ENCODE peak calls at places on chromosomes 7 and 10, in seven cellular contexts. One of them, this sample, is unnamed.

GRCh38 chr7:38315410-38315809 is 42.0 kb upstream of the TARP start:
- DNase-seq in HepG2: no peak
- DNase-seq in SK-N-SH: no peak
- DNase-seq in HCT116: no peak
- DNase-seq in GM12878: no peak
- DNase-seq in K562: no peak
- DNase-seq in H1: no peak
- DNase-seq in this sample: no peak

GRCh38 chr10:48684463-48684791 is 246 bp upstream of the WDFY4 start:
- DNase-seq in HCT116: no peak
- DNase-seq in SK-N-SH: no peak
- DNase-seq in K562: no peak
- DNase-seq in GM12878: no peak
- DNase-seq in HepG2: no peak
- DNase-seq in H1: peak; percentile 22
- DNase-seq in this sample: no peak

GRCh38 chr10:82813856-82814255 is 938.9 kb downstream of the NRG3 start:
- DNase-seq in HepG2: peak; percentile 2
- DNase-seq in GM12878: no peak
- DNase-seq in K562: no peak
- DNase-seq in HCT116: no peak
- DNase-seq in SK-N-SH: no peak
- DNase-seq in H1: no peak
- DNase-seq in this sample: no peak

GRCh38 chr10:23461557-23461956 is 22.7 kb downstream of the OTUD1 start:
- DNase-seq in K562: no peak
- DNase-seq in H1: no peak
- DNase-seq in SK-N-SH: no peak
- DNase-seq in HepG2: peak; percentile 84
- DNase-seq in HCT116: no peak
- DNase-seq in GM12878: no peak
- DNase-seq in this sample: no peak

GRCh38 chr7:82051641-82052040 is 281.8 kb upstream of the HGF start:
- DNase-seq in K562: no peak
- DNase-seq in SK-N-SH: peak; percentile 62
- DNase-seq in H1: no peak
- DNase-seq in HCT116: no peak
- DNase-seq in GM12878: no peak
- DNase-seq in HepG2: no peak
- DNase-seq in this sample: no peak

GRCh38 chr10:123093489-123093888 is 42.3 kb upstream of the HMX3 start:
- DNase-seq in H1: no peak
- DNase-seq in K562: no peak
- DNase-seq in HepG2: no peak
- DNase-seq in SK-N-SH: no peak
- DNase-seq in HCT116: no peak
- DNase-seq in GM12878: no peak
- DNase-seq in this sample: no peak

GRCh38 chr7:5596046-5596895 is 172.6 kb upstream of the TNRC18 start:
- DNase-seq in HepG2: no peak
- DNase-seq in H1: no peak
- DNase-seq in SK-N-SH: peak; percentile 90
- DNase-seq in HCT116: peak; percentile 71
- DNase-seq in K562: peak; percentile 53
- DNase-seq in GM12878: no peak
- DNase-seq in this sample: no peak

GRCh38 chr7:5695709-5696345 is 85.6 kb downstream of the RNF216 start:
- DNase-seq in HepG2: no peak
- DNase-seq in SK-N-SH: no peak
- DNase-seq in HCT116: no peak
- DNase-seq in H1: no peak
- DNase-seq in K562: no peak
- DNase-seq in GM12878: no peak
- DNase-seq in this sample: no peak

GRCh38 chr7:22194633-22195273 is 162.2 kb downstream of the RAPGEF5 start:
- DNase-seq in HepG2: no peak
- DNase-seq in K562: no peak
- DNase-seq in H1: no peak
- DNase-seq in SK-N-SH: no peak
- DNase-seq in HCT116: no peak
- DNase-seq in GM12878: no peak
- DNase-seq in this sample: no peak

GRCh38 chr7:157017639-157018327 is 7.3 kb upstream of the MNX1 start:
- DNase-seq in HCT116: no peak
- DNase-seq in K562: no peak
- DNase-seq in SK-N-SH: peak; percentile 46
- DNase-seq in HepG2: no peak
- DNase-seq in GM12878: no peak
- DNase-seq in H1: peak; percentile 69
- DNase-seq in this sample: no peak

GRCh38 chr10:21292763-21293517 is 232.5 kb downstream of the SKIDA1 start:
- DNase-seq in H1: peak; percentile 58
- DNase-seq in K562: no peak
- DNase-seq in GM12878: no peak
- DNase-seq in HCT116: peak; percentile 95
- DNase-seq in HepG2: peak; percentile 84
- DNase-seq in SK-N-SH: no peak
- DNase-seq in this sample: peak; percentile 86

GRCh38 chr7:15291707-15292106 is 270.1 kb downstream of the AGMO start:
- DNase-seq in HepG2: no peak
- DNase-seq in H1: no peak
- DNase-seq in SK-N-SH: no peak
- DNase-seq in K562: no peak
- DNase-seq in GM12878: no peak
- DNase-seq in HCT116: no peak
- DNase-seq in this sample: peak; percentile 35

DNA sequence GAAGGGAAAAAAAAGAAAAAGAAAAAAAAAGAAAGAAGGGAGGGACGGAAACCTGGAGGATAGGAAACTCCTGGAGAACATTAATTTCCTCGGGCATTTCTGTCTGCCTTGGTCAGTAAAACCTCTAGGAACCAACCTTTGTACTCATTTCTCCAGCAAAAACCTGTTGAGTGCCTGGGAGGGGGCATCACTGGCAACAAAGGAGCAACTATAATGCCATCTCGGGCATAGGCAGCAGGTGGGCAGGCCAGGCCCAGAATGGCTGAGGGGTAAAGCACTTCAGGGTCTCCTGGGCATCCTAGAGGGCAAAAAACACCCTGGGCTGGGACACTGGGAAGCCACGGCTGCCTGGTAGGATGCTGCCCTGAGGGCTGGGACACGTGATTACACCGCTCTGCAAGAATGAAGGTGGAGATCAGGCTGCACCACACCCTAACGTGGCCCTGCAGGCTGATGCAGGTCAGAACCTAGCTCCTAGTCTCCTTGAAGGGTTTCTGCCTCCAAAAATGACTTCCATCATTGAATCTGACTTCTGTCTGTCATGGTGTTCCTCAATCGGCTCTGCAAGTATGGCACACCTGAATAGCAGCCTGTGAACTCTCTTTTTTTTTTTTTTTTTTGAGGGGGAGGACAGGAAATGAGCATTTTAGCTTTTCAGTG is 4.5 kb upstream of the TRAPPC14 start:
- DNase-seq in GM12878: no peak
- DNase-seq in K562: peak; percentile 34
- DNase-seq in HCT116: no peak
- DNase-seq in HepG2: no peak
- DNase-seq in H1: no peak
- DNase-seq in SK-N-SH: peak; percentile 23
- DNase-seq in this sample: no peak
- TF ChIP-seq JUND in GM12878: no peak
- TF ChIP-seq JUND in K562: no peak
- TF ChIP-seq JUND in HCT116: no peak
- TF ChIP-seq JUND in HepG2: no peak
- TF ChIP-seq JUND in H1: no peak
- TF ChIP-seq JUND in SK-N-SH: no peak
- TF ChIP-seq JUND in this sample: no peak

DNA sequence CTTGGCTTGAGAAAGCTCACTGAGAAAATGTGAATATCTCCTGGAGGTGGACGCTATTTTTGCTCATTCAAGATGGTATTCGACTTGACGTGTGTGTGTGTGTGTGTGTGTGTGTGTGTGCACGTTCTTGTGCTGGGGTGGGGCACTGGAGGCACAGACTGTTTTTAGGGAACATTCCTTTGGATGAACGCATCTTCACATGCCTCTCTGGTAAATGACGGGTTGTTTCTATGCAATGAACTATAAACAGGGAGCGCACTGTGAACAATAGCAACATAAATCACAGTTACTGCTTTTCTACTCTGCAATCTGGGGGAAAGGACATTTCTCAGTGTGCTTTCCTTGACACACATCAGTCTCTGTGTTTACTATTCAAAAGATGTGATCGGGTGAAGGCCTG is 120.0 kb upstream of the PITRM1 start:
- DNase-seq in HCT116: no peak
- DNase-seq in H1: no peak
- DNase-seq in SK-N-SH: no peak
- DNase-seq in HepG2: no peak
- DNase-seq in K562: no peak
- DNase-seq in GM12878: no peak
- DNase-seq in this sample: no peak
- TF ChIP-seq JUND in HCT116: no peak
- TF ChIP-seq JUND in H1: no peak
- TF ChIP-seq JUND in SK-N-SH: no peak
- TF ChIP-seq JUND in HepG2: no peak
- TF ChIP-seq JUND in K562: no peak
- TF ChIP-seq JUND in GM12878: no peak
- TF ChIP-seq JUND in this sample: no peak

GRCh38 chr10:124264711-124265390 is 153.9 kb downstream of the OAT start:
- DNase-seq in HepG2: no peak
- DNase-seq in H1: no peak
- DNase-seq in SK-N-SH: no peak
- DNase-seq in GM12878: no peak
- DNase-seq in HCT116: no peak
- DNase-seq in K562: no peak
- DNase-seq in this sample: no peak

GRCh38 chr10:124264271-124264670 is 154.5 kb downstream of the OAT start:
- DNase-seq in H1: no peak
- DNase-seq in HepG2: no peak
- DNase-seq in K562: no peak
- DNase-seq in GM12878: no peak
- DNase-seq in SK-N-SH: no peak
- DNase-seq in HCT116: no peak
- DNase-seq in this sample: no peak

GRCh38 chr10:124262971-124263370 is 155.8 kb downstream of the OAT start:
- DNase-seq in H1: no peak
- DNase-seq in SK-N-SH: no peak
- DNase-seq in K562: no peak
- DNase-seq in HCT116: no peak
- DNase-seq in GM12878: no peak
- DNase-seq in HepG2: no peak
- DNase-seq in this sample: no peak

GRCh38 chr10:124263726-124264125 is 155.0 kb downstream of the OAT start:
- DNase-seq in H1: no peak
- DNase-seq in K562: no peak
- DNase-seq in GM12878: no peak
- DNase-seq in HCT116: no peak
- DNase-seq in SK-N-SH: no peak
- DNase-seq in HepG2: no peak
- DNase-seq in this sample: no peak

DNA sequence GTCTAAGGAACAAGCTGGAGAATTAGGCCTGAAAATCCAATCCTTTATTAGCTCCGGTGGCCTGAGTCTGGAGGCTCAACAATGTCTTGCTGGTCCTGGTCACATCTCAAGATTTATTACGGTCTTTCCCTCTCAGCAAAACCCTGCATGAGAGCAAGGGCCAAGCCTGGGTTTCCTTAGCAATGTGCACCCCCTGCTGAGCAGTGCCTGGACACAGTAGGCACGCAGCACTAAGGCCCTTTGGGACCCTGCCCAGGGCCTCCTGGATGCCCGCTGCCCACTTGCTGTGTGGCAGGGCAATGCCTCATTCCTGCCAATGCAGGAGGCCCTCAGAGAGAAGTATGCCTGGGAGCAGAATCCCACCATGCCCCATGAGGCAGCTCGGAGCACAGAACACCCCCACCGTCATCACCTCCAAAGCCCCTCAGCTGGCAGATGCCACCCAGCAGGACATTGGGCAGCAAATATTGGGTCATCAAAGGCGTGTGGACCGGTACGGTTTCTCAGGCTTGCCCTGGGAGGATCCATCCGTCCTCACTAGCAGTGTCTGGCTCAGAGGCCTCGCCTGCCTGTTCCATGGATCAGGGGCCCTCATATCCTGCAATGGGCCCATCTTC is 156.4 kb downstream of the OAT start:
- DNase-seq in GM12878: no peak
- DNase-seq in SK-N-SH: no peak
- DNase-seq in HCT116: no peak
- DNase-seq in HepG2: no peak
- DNase-seq in H1: no peak
- DNase-seq in K562: no peak
- DNase-seq in this sample: no peak
- TF ChIP-seq JUND in GM12878: no peak
- TF ChIP-seq JUND in SK-N-SH: no peak
- TF ChIP-seq JUND in HCT116: no peak
- TF ChIP-seq JUND in HepG2: no peak
- TF ChIP-seq JUND in H1: no peak
- TF ChIP-seq JUND in K562: no peak
- TF ChIP-seq JUND in this sample: no peak

GRCh38 chr7:158029431-158029938 is 558.1 kb downstream of the PTPRN2 start:
- DNase-seq in HCT116: no peak
- DNase-seq in K562: no peak
- DNase-seq in GM12878: no peak
- DNase-seq in H1: no peak
- DNase-seq in HepG2: no peak
- DNase-seq in SK-N-SH: no peak
- DNase-seq in this sample: no peak

GRCh38 chr7:158030071-158030470 is 557.6 kb downstream of the PTPRN2 start:
- DNase-seq in SK-N-SH: no peak
- DNase-seq in K562: no peak
- DNase-seq in H1: no peak
- DNase-seq in GM12878: no peak
- DNase-seq in HCT116: no peak
- DNase-seq in HepG2: no peak
- DNase-seq in this sample: no peak

GRCh38 chr7:158028971-158029370 is 558.7 kb downstream of the PTPRN2 start:
- DNase-seq in HepG2: no peak
- DNase-seq in SK-N-SH: no peak
- DNase-seq in H1: no peak
- DNase-seq in K562: no peak
- DNase-seq in GM12878: no peak
- DNase-seq in HCT116: no peak
- DNase-seq in this sample: no peak

GRCh38 chr7:158031820-158032424 is 555.7 kb downstream of the PTPRN2 start:
- DNase-seq in GM12878: no peak
- DNase-seq in HCT116: no peak
- DNase-seq in SK-N-SH: peak; percentile 59
- DNase-seq in H1: no peak
- DNase-seq in K562: no peak
- DNase-seq in HepG2: no peak
- DNase-seq in this sample: no peak

DNA sequence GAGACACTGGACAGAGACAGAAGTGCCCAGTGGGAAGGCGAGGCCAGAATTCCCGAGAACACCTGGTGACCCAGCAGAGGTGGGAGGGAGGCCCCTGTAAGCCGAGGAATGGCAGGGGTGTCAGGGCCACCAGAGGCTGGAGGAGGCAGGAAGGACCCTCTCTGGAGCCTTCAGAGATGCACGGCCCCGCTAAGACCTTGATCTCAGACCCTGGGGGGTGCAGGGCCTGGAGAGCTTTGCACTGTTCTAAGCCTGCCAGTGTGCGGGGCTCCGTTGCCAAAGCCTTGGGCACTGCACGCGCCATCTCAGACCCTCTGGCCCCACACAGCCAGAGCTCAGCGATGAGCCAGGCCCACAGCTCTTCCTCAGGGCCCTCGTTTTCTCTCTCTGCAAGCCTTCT is 557.1 kb downstream of the PTPRN2 start:
- DNase-seq in H1: no peak
- DNase-seq in SK-N-SH: no peak
- DNase-seq in HCT116: no peak
- DNase-seq in GM12878: no peak
- DNase-seq in HepG2: no peak
- DNase-seq in K562: no peak
- DNase-seq in this sample: no peak
- TF ChIP-seq JUND in H1: no peak
- TF ChIP-seq JUND in SK-N-SH: no peak
- TF ChIP-seq JUND in HCT116: no peak
- TF ChIP-seq JUND in GM12878: no peak
- TF ChIP-seq JUND in HepG2: no peak
- TF ChIP-seq JUND in K562: no peak
- TF ChIP-seq JUND in this sample: no peak